ENCODE peak calls at places on chromosomes 5 and 9, in five cellular contexts. One of them, this sample, is unnamed.

GRCh38 chr9:72038890-72039410 is 21.5 kb downstream of the C9orf57 start:
- DNase-seq in thoracic aorta: no peak
- DNase-seq in retinal pigment epithelial cell: peak
- DNase-seq in stomach: peak
- DNase-seq in A549: peak
- DNase-seq in this sample: peak

GRCh38 chr5:39164016-39164415 is 55.3 kb downstream of the FYB1 start:
- DNase-seq in A549: no peak
- DNase-seq in thoracic aorta: no peak
- DNase-seq in stomach: no peak
- DNase-seq in retinal pigment epithelial cell: no peak
- DNase-seq in this sample: no peak

GRCh38 chr5:56735845-56736641 is 79.3 kb upstream of the MAP3K1 start:
- DNase-seq in thoracic aorta: no peak
- DNase-seq in stomach: no peak
- DNase-seq in A549: no peak
- DNase-seq in retinal pigment epithelial cell: no peak
- DNase-seq in this sample: no peak

GRCh38 chr9:134325813-134326753 is at the start of gene RXRA:
- DNase-seq in A549: peak
- DNase-seq in stomach: peak
- DNase-seq in thoracic aorta: no peak
- DNase-seq in retinal pigment epithelial cell: no peak
- DNase-seq in this sample: peak

GRCh38 chr5:144142030-144142825 is 28.2 kb downstream of the YIPF5 start:
- DNase-seq in stomach: no peak
- DNase-seq in A549: peak
- DNase-seq in thoracic aorta: no peak
- DNase-seq in retinal pigment epithelial cell: no peak
- DNase-seq in this sample: no peak

GRCh38 chr5:51384281-51384840 is 1.1 kb downstream of the ISL1 start:
- DNase-seq in A549: no peak
- DNase-seq in thoracic aorta: no peak
- DNase-seq in stomach: no peak
- DNase-seq in retinal pigment epithelial cell: no peak
- DNase-seq in this sample: no peak

GRCh38 chr5:172411423-172412111 is 42.8 kb downstream of the SH3PXD2B start:
- DNase-seq in retinal pigment epithelial cell: no peak
- DNase-seq in thoracic aorta: no peak
- DNase-seq in A549: no peak
- DNase-seq in stomach: no peak
- DNase-seq in this sample: no peak

GRCh38 chr9:12816656-12817101 is 41.9 kb downstream of the LURAP1L start:
- DNase-seq in stomach: no peak
- DNase-seq in A549: peak
- DNase-seq in retinal pigment epithelial cell: no peak
- DNase-seq in thoracic aorta: no peak
- DNase-seq in this sample: no peak

GRCh38 chr9:98781588-98782383 is 14.6 kb downstream of the ANKS6 start:
- DNase-seq in thoracic aorta: no peak
- DNase-seq in stomach: peak
- DNase-seq in A549: peak
- DNase-seq in retinal pigment epithelial cell: no peak
- DNase-seq in this sample: no peak

GRCh38 chr5:31106742-31107546 is 86.5 kb upstream of the CDH6 start:
- DNase-seq in stomach: no peak
- DNase-seq in A549: no peak
- DNase-seq in thoracic aorta: no peak
- DNase-seq in retinal pigment epithelial cell: peak
- DNase-seq in this sample: no peak

GRCh38 chr9:93463638-93464248 is 10.4 kb upstream of the FAM120AOS start:
- DNase-seq in A549: no peak
- DNase-seq in thoracic aorta: no peak
- DNase-seq in stomach: no peak
- DNase-seq in retinal pigment epithelial cell: no peak
- DNase-seq in this sample: no peak

DNA sequence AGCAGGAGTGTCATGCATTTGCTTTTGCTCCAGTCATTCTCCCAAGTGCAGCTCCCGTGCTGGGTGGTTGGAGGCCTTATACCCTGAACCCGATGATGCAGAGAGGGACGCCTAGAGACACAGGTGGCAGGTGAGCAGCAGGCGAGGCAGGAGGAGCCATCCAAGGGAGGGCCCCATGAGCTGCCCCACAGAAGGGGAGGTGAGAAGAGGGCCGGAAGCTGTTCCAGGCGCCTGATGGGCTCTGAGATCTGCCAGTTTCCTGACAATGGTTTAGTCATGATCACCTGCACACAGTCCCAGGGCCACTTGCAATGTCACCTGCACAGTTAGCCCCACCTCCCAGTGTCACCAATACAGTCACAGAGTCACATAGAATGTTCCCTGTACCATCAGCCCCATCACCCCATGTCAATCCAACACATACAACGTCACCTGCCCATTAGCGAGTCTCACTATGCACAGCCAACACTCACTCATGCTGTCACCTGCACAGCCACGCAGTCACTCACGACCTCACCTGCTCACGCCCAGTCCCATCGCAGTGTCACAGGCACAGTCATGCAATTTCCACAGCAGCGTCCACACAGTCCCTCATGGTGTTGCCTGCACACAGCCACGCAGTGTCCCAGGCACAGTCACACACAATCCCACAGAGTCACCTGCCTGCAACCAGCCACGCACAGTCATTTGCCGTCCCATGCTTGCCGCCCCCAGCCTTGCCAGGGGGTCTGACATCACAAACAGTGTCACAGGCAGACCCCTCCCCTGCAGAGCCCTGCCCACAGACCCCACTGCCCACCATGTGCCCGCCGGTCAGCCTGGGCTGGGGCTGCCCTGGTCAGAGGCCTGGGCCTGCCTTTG is 113.4 kb downstream of the LHX2 start:
- DNase-seq in retinal pigment epithelial cell: no peak
- DNase-seq in thoracic aorta: no peak
- DNase-seq in stomach: no peak
- DNase-seq in A549: no peak
- DNase-seq in this sample: peak
- H3K4me3 ChIP-seq in retinal pigment epithelial cell: no peak
- H3K4me3 ChIP-seq in thoracic aorta: no peak
- H3K4me3 ChIP-seq in stomach: no peak
- H3K4me3 ChIP-seq in A549: no peak
- H3K4me3 ChIP-seq in this sample: no peak

GRCh38 chr5:168315416-168315990 is 24.1 kb downstream of the WWC1 start:
- DNase-seq in stomach: no peak
- DNase-seq in retinal pigment epithelial cell: no peak
- DNase-seq in A549: no peak
- DNase-seq in thoracic aorta: no peak
- DNase-seq in this sample: no peak

GRCh38 chr5:168315991-168316578 is 24.6 kb downstream of the WWC1 start:
- DNase-seq in retinal pigment epithelial cell: no peak
- DNase-seq in thoracic aorta: no peak
- DNase-seq in A549: no peak
- DNase-seq in stomach: peak
- DNase-seq in this sample: peak

GRCh38 chr5:168312606-168313297 is 21.3 kb downstream of the WWC1 start:
- DNase-seq in A549: no peak
- DNase-seq in thoracic aorta: no peak
- DNase-seq in stomach: no peak
- DNase-seq in retinal pigment epithelial cell: peak
- DNase-seq in this sample: no peak

GRCh38 chr5:168313596-168314204 is 22.3 kb downstream of the WWC1 start:
- DNase-seq in thoracic aorta: no peak
- DNase-seq in A549: no peak
- DNase-seq in retinal pigment epithelial cell: no peak
- DNase-seq in stomach: no peak
- DNase-seq in this sample: no peak

DNA sequence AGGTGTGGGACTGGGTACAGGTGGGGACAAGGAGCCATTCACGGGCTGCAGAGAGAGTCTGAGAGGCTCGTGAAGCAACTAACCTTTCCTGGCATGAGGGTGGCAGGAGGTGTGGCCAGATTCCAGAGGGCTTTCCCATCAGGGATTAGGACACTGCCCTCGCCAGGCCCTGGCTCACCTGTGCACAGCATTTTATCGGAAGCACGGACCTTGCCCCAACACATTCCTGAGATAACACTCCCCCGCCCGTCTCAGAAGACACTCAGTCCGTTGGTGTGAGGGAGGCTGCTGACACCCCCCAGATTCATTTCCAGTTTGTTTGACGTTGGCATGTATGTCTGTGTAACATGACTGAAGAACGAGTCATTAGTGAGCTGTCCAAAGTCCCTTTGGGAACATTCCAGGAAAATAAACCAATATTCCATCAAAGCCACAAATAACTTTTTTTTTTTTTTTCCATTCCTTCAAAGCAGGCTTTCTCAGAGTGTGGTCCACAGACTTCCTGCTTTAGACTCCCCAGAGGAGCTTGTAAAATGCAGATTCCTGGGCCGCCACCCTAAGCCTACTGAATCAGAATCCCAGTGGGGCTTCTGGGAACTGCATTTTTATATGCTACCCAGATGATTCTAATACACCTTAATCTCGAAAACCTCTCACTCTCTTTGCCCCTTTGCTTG is 23.4 kb downstream of the WWC1 start:
- DNase-seq in retinal pigment epithelial cell: peak
- DNase-seq in thoracic aorta: no peak
- DNase-seq in A549: peak
- DNase-seq in stomach: peak
- DNase-seq in this sample: peak
- TF ChIP-seq CTCF in retinal pigment epithelial cell: no peak
- TF ChIP-seq CTCF in thoracic aorta: no peak
- TF ChIP-seq CTCF in A549: peak
- TF ChIP-seq CTCF in stomach: no peak
- TF ChIP-seq CTCF in this sample: no peak

GRCh38 chr5:158858011-158858410 is 241.7 kb downstream of the EBF1 start:
- DNase-seq in retinal pigment epithelial cell: no peak
- DNase-seq in thoracic aorta: no peak
- DNase-seq in stomach: no peak
- DNase-seq in A549: no peak
- DNase-seq in this sample: no peak

GRCh38 chr5:158856794-158857193 is 242.9 kb downstream of the EBF1 start:
- DNase-seq in thoracic aorta: no peak
- DNase-seq in retinal pigment epithelial cell: no peak
- DNase-seq in A549: no peak
- DNase-seq in stomach: no peak
- DNase-seq in this sample: no peak

GRCh38 chr5:158857376-158857775 is 242.3 kb downstream of the EBF1 start:
- DNase-seq in A549: no peak
- DNase-seq in thoracic aorta: no peak
- DNase-seq in stomach: no peak
- DNase-seq in retinal pigment epithelial cell: no peak
- DNase-seq in this sample: no peak

GRCh38 chr5:158855510-158855909 is 244.2 kb downstream of the EBF1 start:
- DNase-seq in stomach: no peak
- DNase-seq in A549: peak
- DNase-seq in thoracic aorta: no peak
- DNase-seq in retinal pigment epithelial cell: no peak
- DNase-seq in this sample: no peak

DNA sequence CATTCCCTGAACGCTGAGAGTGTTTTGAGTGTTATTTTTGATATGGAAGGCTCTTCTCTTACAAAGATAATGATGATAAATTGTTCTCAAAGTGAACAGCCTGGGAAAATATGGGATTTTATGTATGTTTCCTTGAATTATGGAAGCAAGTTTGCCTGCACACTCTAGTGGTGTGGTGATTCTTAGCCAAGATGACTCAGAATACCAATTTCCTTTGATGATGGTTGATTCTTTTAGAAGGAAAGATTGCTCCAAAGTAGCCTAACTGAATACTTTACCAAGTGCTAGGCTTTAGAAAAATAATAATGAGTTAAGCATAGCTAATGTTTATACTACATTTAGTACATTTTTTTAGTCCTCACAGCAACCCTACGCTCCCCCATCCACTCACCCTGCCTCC is 243.4 kb downstream of the EBF1 start:
- DNase-seq in thoracic aorta: no peak
- DNase-seq in retinal pigment epithelial cell: no peak
- DNase-seq in A549: peak
- DNase-seq in stomach: no peak
- DNase-seq in this sample: no peak
- H3K4me3 ChIP-seq in thoracic aorta: no peak
- H3K4me3 ChIP-seq in retinal pigment epithelial cell: no peak
- H3K4me3 ChIP-seq in A549: no peak
- H3K4me3 ChIP-seq in stomach: no peak
- H3K4me3 ChIP-seq in this sample: no peak

DNA sequence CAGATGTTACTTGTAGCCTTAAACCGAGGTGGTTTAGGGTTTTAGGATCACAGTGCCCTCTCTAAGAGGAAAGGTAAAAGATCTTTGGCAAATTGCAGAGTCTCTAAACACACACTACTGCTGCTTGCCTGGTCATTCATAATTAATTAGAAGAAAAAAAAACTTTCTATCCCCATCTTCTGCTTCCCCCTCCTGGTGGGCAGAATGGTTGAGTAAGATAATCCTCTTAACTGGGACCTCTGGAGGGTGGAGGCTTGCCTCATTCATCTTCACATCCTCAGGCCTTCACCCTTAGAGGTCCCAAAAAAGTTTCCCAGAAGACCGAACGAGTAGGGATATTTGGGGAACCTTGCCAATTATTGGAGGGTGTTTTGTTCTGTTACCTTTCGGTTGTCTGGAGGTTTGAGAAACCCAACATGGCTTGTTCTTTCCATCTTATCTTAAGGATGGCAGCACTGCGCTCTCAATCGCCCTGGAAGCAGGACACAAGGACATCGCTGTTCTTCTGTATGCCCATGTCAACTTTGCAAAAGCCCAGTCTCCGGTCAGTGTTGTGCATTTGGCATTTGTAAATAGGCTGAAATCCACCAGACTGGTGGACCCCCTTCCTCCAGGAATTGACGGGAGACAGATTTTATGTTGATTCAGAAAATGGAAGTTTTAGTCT is 97.3 kb upstream of the DMRT1 start:
- DNase-seq in retinal pigment epithelial cell: no peak
- DNase-seq in stomach: no peak
- DNase-seq in A549: no peak
- DNase-seq in thoracic aorta: no peak
- DNase-seq in this sample: no peak
- TF ChIP-seq CTCF in retinal pigment epithelial cell: no peak
- TF ChIP-seq CTCF in stomach: no peak
- TF ChIP-seq CTCF in A549: no peak
- TF ChIP-seq CTCF in thoracic aorta: no peak
- TF ChIP-seq CTCF in this sample: no peak

GRCh38 chr9:630817-631216 is 210.7 kb upstream of the DMRT1 start:
- DNase-seq in stomach: no peak
- DNase-seq in A549: no peak
- DNase-seq in retinal pigment epithelial cell: no peak
- DNase-seq in thoracic aorta: no peak
- DNase-seq in this sample: no peak
- H3K4me3 ChIP-seq in stomach: no peak
- H3K4me3 ChIP-seq in A549: no peak
- H3K4me3 ChIP-seq in retinal pigment epithelial cell: no peak
- H3K4me3 ChIP-seq in thoracic aorta: no peak
- H3K4me3 ChIP-seq in this sample: no peak

DNA sequence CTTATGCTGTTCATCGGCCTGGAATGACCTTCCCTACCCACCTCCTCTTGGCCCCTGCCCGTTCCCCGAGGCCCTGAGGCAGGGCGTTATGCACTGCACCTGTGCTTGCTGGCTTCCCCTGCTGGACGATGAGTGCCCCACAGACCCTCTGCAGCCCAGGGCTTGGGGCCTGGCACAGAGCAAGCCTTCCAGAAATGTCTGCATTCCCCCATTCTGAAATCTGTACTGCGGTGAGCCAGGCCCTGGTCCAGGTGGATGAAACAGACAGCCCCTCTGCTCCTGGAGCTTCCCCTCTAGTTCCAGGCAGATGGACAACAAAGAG is 35.0 kb downstream of the UNC5A start:
- DNase-seq in stomach: no peak
- DNase-seq in A549: no peak
- DNase-seq in thoracic aorta: no peak
- DNase-seq in retinal pigment epithelial cell: no peak
- DNase-seq in this sample: no peak
- TF ChIP-seq CTCF in stomach: no peak
- TF ChIP-seq CTCF in A549: no peak
- TF ChIP-seq CTCF in thoracic aorta: no peak
- TF ChIP-seq CTCF in retinal pigment epithelial cell: no peak
- TF ChIP-seq CTCF in this sample: no peak